ENCODE peak calls at places on chromosomes 13 and 19, in eight cellular contexts. One of them, this sample, is unnamed.

GRCh38 chr19:38466050-38466449 is 32.6 kb downstream of the RYR1 start:
- DNase-seq in esophagus muscularis mucosa: no peak
- DNase-seq in transverse colon: no peak
- DNase-seq in suprapubic skin: no peak
- DNase-seq in ovary: no peak
- DNase-seq in sigmoid colon: no peak
- DNase-seq in HepG2: no peak
- DNase-seq in stomach: no peak
- DNase-seq in this sample: no peak

GRCh38 chr13:79936368-79937136 is 404.4 kb downstream of the SPRY2 start:
- DNase-seq in esophagus muscularis mucosa: no peak
- DNase-seq in transverse colon: no peak
- DNase-seq in suprapubic skin: no peak
- DNase-seq in ovary: no peak
- DNase-seq in sigmoid colon: no peak
- DNase-seq in HepG2: peak
- DNase-seq in stomach: no peak
- DNase-seq in this sample: peak

GRCh38 chr13:76225815-76226489 is 589.8 kb downstream of the LMO7 start:
- DNase-seq in esophagus muscularis mucosa: no peak
- DNase-seq in transverse colon: no peak
- DNase-seq in suprapubic skin: no peak
- DNase-seq in ovary: no peak
- DNase-seq in sigmoid colon: peak
- DNase-seq in HepG2: no peak
- DNase-seq in stomach: no peak
- DNase-seq in this sample: no peak

GRCh38 chr19:3785938-3786824 is at the start of gene MATK:
- DNase-seq in esophagus muscularis mucosa: no peak
- DNase-seq in transverse colon: no peak
- DNase-seq in suprapubic skin: no peak
- DNase-seq in ovary: no peak
- DNase-seq in sigmoid colon: no peak
- DNase-seq in HepG2: no peak
- DNase-seq in stomach: no peak
- DNase-seq in this sample: no peak

GRCh38 chr19:47209323-47210179 is 21.4 kb downstream of the BBC3 start:
- DNase-seq in esophagus muscularis mucosa: no peak
- DNase-seq in transverse colon: no peak
- DNase-seq in suprapubic skin: no peak
- DNase-seq in ovary: no peak
- DNase-seq in sigmoid colon: no peak
- DNase-seq in HepG2: no peak
- DNase-seq in stomach: no peak
- DNase-seq in this sample: no peak

GRCh38 chr19:3470500-3471128 is 9.7 kb downstream of the SMIM24 start:
- DNase-seq in esophagus muscularis mucosa: no peak
- DNase-seq in transverse colon: no peak
- DNase-seq in suprapubic skin: no peak
- DNase-seq in ovary: no peak
- DNase-seq in sigmoid colon: no peak
- DNase-seq in HepG2: no peak
- DNase-seq in stomach: no peak
- DNase-seq in this sample: no peak

GRCh38 chr19:5539431-5539833 is 28.3 kb downstream of the TINCR start:
- DNase-seq in esophagus muscularis mucosa: no peak
- DNase-seq in transverse colon: no peak
- DNase-seq in suprapubic skin: no peak
- DNase-seq in ovary: no peak
- DNase-seq in sigmoid colon: no peak
- DNase-seq in HepG2: no peak
- DNase-seq in stomach: no peak
- DNase-seq in this sample: no peak

GRCh38 chr13:97226788-97227627 is 4.9 kb downstream of the MBNL2 start:
- DNase-seq in esophagus muscularis mucosa: no peak
- DNase-seq in transverse colon: peak
- DNase-seq in suprapubic skin: no peak
- DNase-seq in ovary: no peak
- DNase-seq in sigmoid colon: peak
- DNase-seq in HepG2: no peak
- DNase-seq in stomach: peak
- DNase-seq in this sample: no peak

GRCh38 chr19:32671883-32672282 is 3.1 kb downstream of the ANKRD27 start:
- DNase-seq in esophagus muscularis mucosa: no peak
- DNase-seq in transverse colon: no peak
- DNase-seq in suprapubic skin: no peak
- DNase-seq in ovary: no peak
- DNase-seq in sigmoid colon: no peak
- DNase-seq in HepG2: no peak
- DNase-seq in stomach: no peak
- DNase-seq in this sample: no peak

GRCh38 chr19:18785179-18786124 is 5.7 kb downstream of the COMP start:
- DNase-seq in esophagus muscularis mucosa: no peak
- DNase-seq in transverse colon: peak
- DNase-seq in suprapubic skin: peak
- DNase-seq in ovary: peak
- DNase-seq in sigmoid colon: peak
- DNase-seq in HepG2: peak
- DNase-seq in stomach: peak
- DNase-seq in this sample: peak

GRCh38 chr19:14114854-14115253 is 2.7 kb downstream of the PRKACA start:
- DNase-seq in esophagus muscularis mucosa: no peak
- DNase-seq in transverse colon: peak
- DNase-seq in suprapubic skin: peak
- DNase-seq in ovary: peak
- DNase-seq in sigmoid colon: peak
- DNase-seq in HepG2: no peak
- DNase-seq in stomach: peak
- DNase-seq in this sample: no peak

GRCh38 chr19:35715981-35716734 is 1.6 kb upstream of the KMT2B start:
- DNase-seq in esophagus muscularis mucosa: no peak
- DNase-seq in transverse colon: no peak
- DNase-seq in suprapubic skin: no peak
- DNase-seq in ovary: peak
- DNase-seq in sigmoid colon: peak
- DNase-seq in HepG2: peak
- DNase-seq in stomach: peak
- DNase-seq in this sample: no peak

DNA sequence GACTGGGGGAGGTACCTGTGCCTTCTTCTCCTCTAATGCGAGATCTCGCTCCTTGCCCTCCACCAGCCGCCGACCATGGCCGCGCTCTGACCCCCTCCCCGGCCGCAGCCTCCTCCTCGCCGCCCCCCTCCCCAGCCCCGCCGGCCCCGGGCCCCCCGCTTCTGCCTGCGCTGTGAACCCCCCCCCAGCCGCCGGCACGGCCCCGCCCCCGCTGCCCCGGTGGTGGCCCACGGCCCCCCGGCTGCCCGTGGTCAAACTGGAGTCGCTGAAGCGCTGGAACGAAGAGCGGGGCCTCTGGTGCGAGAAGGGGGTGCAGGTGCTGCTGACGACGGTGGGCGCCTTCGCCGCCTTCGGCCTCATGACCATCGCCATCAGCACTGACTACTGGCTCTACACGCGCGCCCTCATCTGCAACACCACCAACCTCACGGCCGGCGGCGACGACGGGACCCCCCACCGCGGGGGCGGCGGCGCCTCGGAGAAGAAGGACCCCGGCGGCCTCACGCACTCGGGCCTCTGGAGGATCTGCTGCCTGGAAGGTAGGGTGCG is at the start of gene CACNG8:
- DNase-seq in esophagus muscularis mucosa: no peak
- DNase-seq in transverse colon: no peak
- DNase-seq in suprapubic skin: no peak
- DNase-seq in ovary: no peak
- DNase-seq in sigmoid colon: no peak
- DNase-seq in HepG2: no peak
- DNase-seq in stomach: no peak
- DNase-seq in this sample: no peak
- TF ChIP-seq EP300 in esophagus muscularis mucosa: no peak
- TF ChIP-seq EP300 in transverse colon: no peak
- TF ChIP-seq EP300 in suprapubic skin: no peak
- TF ChIP-seq EP300 in ovary: no peak
- TF ChIP-seq EP300 in sigmoid colon: no peak
- TF ChIP-seq EP300 in HepG2: no peak
- TF ChIP-seq EP300 in stomach: no peak
- TF ChIP-seq EP300 in this sample: no peak

GRCh38 chr13:26964278-26965057 is 203.9 kb upstream of the GPR12 start:
- DNase-seq in esophagus muscularis mucosa: no peak
- DNase-seq in transverse colon: no peak
- DNase-seq in suprapubic skin: no peak
- DNase-seq in ovary: no peak
- DNase-seq in sigmoid colon: no peak
- DNase-seq in HepG2: no peak
- DNase-seq in stomach: no peak
- DNase-seq in this sample: no peak

GRCh38 chr13:26965058-26965380 is 204.4 kb upstream of the GPR12 start:
- DNase-seq in esophagus muscularis mucosa: no peak
- DNase-seq in transverse colon: peak
- DNase-seq in suprapubic skin: no peak
- DNase-seq in ovary: no peak
- DNase-seq in sigmoid colon: peak
- DNase-seq in HepG2: no peak
- DNase-seq in stomach: no peak
- DNase-seq in this sample: no peak

GRCh38 chr13:26962671-26963070 is 202.1 kb upstream of the GPR12 start:
- DNase-seq in esophagus muscularis mucosa: no peak
- DNase-seq in transverse colon: no peak
- DNase-seq in suprapubic skin: no peak
- DNase-seq in ovary: no peak
- DNase-seq in sigmoid colon: no peak
- DNase-seq in HepG2: no peak
- DNase-seq in stomach: no peak
- DNase-seq in this sample: no peak

GRCh38 chr13:26965976-26966375 is 205.4 kb upstream of the GPR12 start:
- DNase-seq in esophagus muscularis mucosa: no peak
- DNase-seq in transverse colon: no peak
- DNase-seq in suprapubic skin: no peak
- DNase-seq in ovary: peak
- DNase-seq in sigmoid colon: peak
- DNase-seq in HepG2: no peak
- DNase-seq in stomach: peak
- DNase-seq in this sample: no peak

GRCh38 chr13:26961890-26962615 is 201.5 kb upstream of the GPR12 start:
- DNase-seq in esophagus muscularis mucosa: no peak
- DNase-seq in transverse colon: peak
- DNase-seq in suprapubic skin: no peak
- DNase-seq in ovary: no peak
- DNase-seq in sigmoid colon: no peak
- DNase-seq in HepG2: peak
- DNase-seq in stomach: peak
- DNase-seq in this sample: no peak
- H3K27ac ChIP-seq in esophagus muscularis mucosa: no peak
- H3K27ac ChIP-seq in transverse colon: peak
- H3K27ac ChIP-seq in suprapubic skin: no peak
- H3K27ac ChIP-seq in ovary: no peak
- H3K27ac ChIP-seq in sigmoid colon: no peak
- H3K27ac ChIP-seq in HepG2: peak
- H3K27ac ChIP-seq in stomach: peak
- H3K27ac ChIP-seq in this sample: no peak

GRCh38 chr19:11735375-11735774 is 3.4 kb downstream of the ZNF823 start:
- DNase-seq in esophagus muscularis mucosa: no peak
- DNase-seq in transverse colon: peak
- DNase-seq in suprapubic skin: no peak
- DNase-seq in ovary: no peak
- DNase-seq in sigmoid colon: no peak
- DNase-seq in HepG2: no peak
- DNase-seq in stomach: no peak
- DNase-seq in this sample: no peak

GRCh38 chr19:11736696-11737095 is 2.0 kb downstream of the ZNF823 start:
- DNase-seq in esophagus muscularis mucosa: no peak
- DNase-seq in transverse colon: peak
- DNase-seq in suprapubic skin: peak
- DNase-seq in ovary: no peak
- DNase-seq in sigmoid colon: peak
- DNase-seq in HepG2: no peak
- DNase-seq in stomach: no peak
- DNase-seq in this sample: no peak

GRCh38 chr19:11737964-11738745 is 591 bp downstream of the ZNF823 start:
- DNase-seq in esophagus muscularis mucosa: no peak
- DNase-seq in transverse colon: peak
- DNase-seq in suprapubic skin: peak
- DNase-seq in ovary: peak
- DNase-seq in sigmoid colon: peak
- DNase-seq in HepG2: peak
- DNase-seq in stomach: peak
- DNase-seq in this sample: no peak

DNA sequence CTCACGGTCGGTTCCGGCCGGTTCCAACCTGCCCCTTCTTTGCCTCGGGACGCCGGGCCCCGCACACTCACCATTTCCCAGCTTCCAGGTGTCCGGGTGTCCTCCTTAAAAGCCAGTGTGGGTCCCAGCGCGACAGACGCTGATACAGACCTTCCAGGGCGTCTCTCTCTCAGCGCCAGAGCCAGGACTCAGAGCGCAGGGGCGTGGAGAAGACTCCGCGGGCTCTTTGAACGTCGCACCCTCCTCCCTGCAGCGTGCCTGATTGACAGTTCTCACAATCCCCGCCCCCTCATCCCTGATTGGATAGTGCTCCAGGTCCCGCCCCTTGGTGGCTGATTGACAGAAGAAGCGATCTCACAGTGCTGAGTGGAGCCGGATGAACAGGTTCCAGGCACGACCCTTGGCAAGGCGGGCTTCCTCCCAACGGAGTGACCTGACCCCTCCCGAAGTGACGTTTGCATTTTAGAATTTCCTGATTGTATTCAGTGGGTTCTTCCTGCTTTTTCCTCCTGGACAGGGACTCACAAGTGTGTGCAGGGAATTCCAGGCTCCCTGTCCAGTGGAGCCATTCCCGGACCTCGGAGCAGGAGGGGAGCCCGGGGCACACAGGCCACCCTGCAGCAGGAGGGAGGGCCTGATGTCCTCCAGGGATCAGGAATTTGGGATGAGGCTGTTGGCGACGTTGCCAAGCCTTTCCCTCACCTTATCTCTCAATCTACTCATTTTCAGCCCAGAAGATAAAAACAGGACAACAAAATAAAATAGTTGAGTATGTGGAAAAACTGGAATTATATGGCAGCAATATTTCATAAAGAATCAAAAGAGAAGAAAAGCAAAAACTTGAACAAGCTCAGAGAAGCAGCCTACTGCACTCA is at the start of gene ZNF823:
- DNase-seq in esophagus muscularis mucosa: peak
- DNase-seq in transverse colon: peak
- DNase-seq in suprapubic skin: peak
- DNase-seq in ovary: peak
- DNase-seq in sigmoid colon: peak
- DNase-seq in HepG2: peak
- DNase-seq in stomach: peak
- DNase-seq in this sample: peak
- TF ChIP-seq POLR2A in esophagus muscularis mucosa: peak
- TF ChIP-seq POLR2A in transverse colon: peak
- TF ChIP-seq POLR2A in suprapubic skin: no peak
- TF ChIP-seq POLR2A in ovary: peak
- TF ChIP-seq POLR2A in sigmoid colon: peak
- TF ChIP-seq POLR2A in HepG2: peak
- TF ChIP-seq POLR2A in stomach: no peak
- TF ChIP-seq POLR2A in this sample: no peak

DNA sequence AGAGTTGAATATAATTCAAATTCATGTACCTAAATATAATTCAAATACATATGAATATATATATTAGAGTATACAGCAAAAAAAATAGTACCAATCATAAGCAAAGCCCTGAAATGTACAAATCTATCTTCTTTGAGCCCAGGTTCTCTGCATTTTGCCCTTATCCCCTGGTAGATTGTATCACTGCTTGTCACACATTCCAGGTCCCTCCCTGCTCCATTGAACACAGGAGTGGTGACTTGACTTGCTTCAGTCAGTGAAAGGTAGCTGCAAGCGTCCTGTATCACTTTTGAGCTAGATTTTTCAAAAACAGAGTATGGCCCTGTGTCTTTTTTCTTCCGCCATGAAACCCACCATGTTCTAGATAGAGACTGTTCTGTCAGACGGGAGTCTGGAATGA is 369.4 kb downstream of the LIG4 start:
- DNase-seq in esophagus muscularis mucosa: no peak
- DNase-seq in transverse colon: no peak
- DNase-seq in suprapubic skin: no peak
- DNase-seq in ovary: no peak
- DNase-seq in sigmoid colon: no peak
- DNase-seq in HepG2: no peak
- DNase-seq in stomach: no peak
- DNase-seq in this sample: no peak
- TF ChIP-seq EP300 in esophagus muscularis mucosa: no peak
- TF ChIP-seq EP300 in transverse colon: no peak
- TF ChIP-seq EP300 in suprapubic skin: no peak
- TF ChIP-seq EP300 in ovary: no peak
- TF ChIP-seq EP300 in sigmoid colon: no peak
- TF ChIP-seq EP300 in HepG2: no peak
- TF ChIP-seq EP300 in stomach: no peak
- TF ChIP-seq EP300 in this sample: no peak